ENCODE peak calls at places on chromosomes 11 and 22, in seven cellular contexts. E is body of pancreas, T is HL-60, D is SK-N-SH, R is psoas muscle, V is A549, L is astrocyte of the spinal cord. F is an unnamed sample.

GRCh38 chr11:111378773-111379499 is at the start of gene POU2AF1:
- DNase-seq in E (no peak), T (no peak), D (no peak), R (no peak), V (no peak), L (peak; percentile 34), F (no peak)

GRCh38 chr11:15793032-15793996 is 563.0 kb downstream of the SOX6 start:
- DNase-seq in E (no peak), T (no peak), D (no peak), R (no peak), V (no peak), L (peak; percentile 92), F (no peak)

GRCh38 chr11:68159665-68160064 is 38.5 kb upstream of the CHKA start:
- DNase-seq in E (no peak), T (no peak), D (no peak), R (no peak), V (no peak), L (no peak), F (no peak)

GRCh38 chr22:37121887-37122591 is 12.5 kb upstream of the TMPRSS6 start:
- DNase-seq in E (no peak), T (no peak), D (peak; percentile 48), R (no peak), V (peak; percentile 36), L (peak; percentile 6), F (no peak)

GRCh38 chr11:1352696-1353382 is 36.9 kb upstream of the BRSK2 start:
- DNase-seq in E (no peak), T (no peak), D (peak; percentile 27), R (no peak), V (no peak), L (no peak), F (no peak)

GRCh38 chr22:27927608-27928007 is 8.6 kb upstream of the PITPNB start:
- DNase-seq in E (no peak), T (no peak), D (no peak), R (no peak), V (no peak), L (no peak), F (no peak)

GRCh38 chr11:57458410-57459111 is 1.8 kb upstream of the RTN4RL2 start:
- DNase-seq in E (peak; percentile 60), T (no peak), D (peak; percentile 84), R (peak; percentile 55), V (peak; percentile 71), L (no peak), F (peak; percentile 33)

GRCh38 chr11:72072348-72072747 is 8.0 kb downstream of the NUMA1 start:
- DNase-seq in E (no peak), T (no peak), D (no peak), R (no peak), V (peak; percentile 17), L (peak; percentile 83), F (no peak)

GRCh38 chr22:17726561-17727243 is 47.6 kb downstream of the BID start:
- DNase-seq in E (no peak), T (peak; percentile 95), D (no peak), R (no peak), V (no peak), L (peak; percentile 34), F (no peak)

GRCh38 chr11:96044311-96044710 is 120.4 kb upstream of the MTMR2 start:
- DNase-seq in E (no peak), T (no peak), D (no peak), R (no peak), V (no peak), L (no peak), F (no peak)

GRCh38 chr11:35214792-35215193 is 75.8 kb downstream of the CD44 start:
- DNase-seq in E (no peak), T (no peak), D (no peak), R (no peak), V (peak; percentile 46), L (peak; percentile 99), F (no peak)

GRCh38 chr22:26565889-26566288 is 24.0 kb downstream of the TPST2 start:
- DNase-seq in E (no peak), T (no peak), D (no peak), R (no peak), V (no peak), L (no peak), F (no peak)
- H3K4me3 ChIP-seq in E (no peak overlapping the region), T (no peak overlapping the region), D (no peak overlapping the region), R (no peak overlapping the region), V (no peak overlapping the region), L (no peak overlapping the region), F (no peak overlapping the region)

GRCh38 chr22:47210686-47211085 is 448.2 kb downstream of the TBC1D22A start:
- DNase-seq in E (no peak), T (no peak), D (no peak), R (no peak), V (no peak), L (no peak), F (no peak)

GRCh38 chr22:47209547-47210023 is 447.1 kb downstream of the TBC1D22A start:
- DNase-seq in E (no peak), T (no peak), D (no peak), R (no peak), V (no peak), L (no peak), F (no peak)

GRCh38 chr22:47210112-47210657 is 447.7 kb downstream of the TBC1D22A start:
- DNase-seq in E (no peak), T (no peak), D (no peak), R (no peak), V (no peak), L (no peak), F (no peak)

GRCh38 chr22:47215851-47216250 is 453.4 kb downstream of the TBC1D22A start:
- DNase-seq in E (no peak), T (no peak), D (no peak), R (no peak), V (no peak), L (no peak), F (no peak)

GRCh38 chr22:47213571-47214230 is 451.3 kb downstream of the TBC1D22A start:
- DNase-seq in E (peak; percentile 14), T (peak; percentile 46), D (peak; percentile 67), R (no peak), V (peak; percentile 17), L (no peak), F (peak; percentile 56)
- TF ChIP-seq CTCF in E (peak; percentile 31), T (peak; percentile 80), D (peak; percentile 58), R (peak; percentile 35), V (peak; percentile 31), L (peak; percentile 64), F (peak; percentile 89)

DNA sequence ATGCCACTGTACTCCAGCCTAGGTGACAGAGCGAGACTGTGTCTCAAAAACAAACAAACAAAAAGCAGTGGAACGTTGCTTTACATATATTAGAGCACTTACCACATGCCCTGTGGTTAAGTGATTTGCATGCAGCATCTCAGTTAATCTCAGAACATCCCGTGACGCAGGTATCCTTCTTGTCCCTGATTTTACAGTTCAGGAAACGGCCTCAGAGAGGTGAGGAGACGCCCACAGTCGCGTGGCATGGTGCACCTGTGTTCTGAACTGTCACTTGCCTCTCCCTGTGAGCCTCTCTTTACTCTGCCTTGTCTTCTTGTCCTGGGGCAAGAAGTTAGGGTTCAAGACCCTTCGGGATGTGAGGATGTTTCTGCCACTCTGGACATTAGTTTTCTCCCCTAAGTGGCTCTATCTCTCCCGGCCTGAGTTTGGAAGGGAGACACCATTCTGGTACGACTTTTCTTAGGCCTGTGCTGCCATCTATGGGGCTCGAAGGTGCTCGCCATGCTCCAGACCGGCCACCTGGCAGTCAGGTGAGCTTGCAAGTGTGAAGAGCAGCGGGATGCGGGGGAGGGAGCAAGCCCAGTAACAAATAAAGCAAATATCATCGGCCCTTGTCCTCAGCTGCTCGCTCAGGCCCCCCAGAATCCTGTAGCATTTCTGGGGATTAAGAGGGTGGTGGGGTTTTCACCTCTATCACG is 25.6 kb downstream of the YWHAH start:
- DNase-seq in E (peak; percentile 87), T (peak; percentile 60), D (peak; percentile 77), R (peak; percentile 42), V (peak; percentile 76), L (peak; percentile 62), F (peak; percentile 62)
- H3K4me3 ChIP-seq in E (no peak overlapping the region), T (peak overlapping the region; percentile 38), D (peak overlapping the region; percentile 53), R (peak overlapping the region; percentile 67), V (peak overlapping the region; percentile 68), L (peak overlapping the region; percentile 43), F (peak overlapping the region; percentile 67)

GRCh38 chr11:44356351-44356750 is 46.4 kb upstream of the ALX4 start:
- DNase-seq in E (no peak), T (no peak), D (peak; percentile 54), R (no peak), V (no peak), L (no peak), F (peak; percentile 7)
- TF ChIP-seq CTCF in E (no peak), T (no peak), D (no peak), R (no peak), V (no peak), L (no peak), F (no peak)

GRCh38 chr11:47253660-47254059 is 4.1 kb upstream of the NR1H3 start:
- DNase-seq in E (no peak), T (no peak), D (no peak), R (no peak), V (no peak), L (no peak), F (no peak)

GRCh38 chr11:47257178-47257517 is 648 bp upstream of the NR1H3 start:
- DNase-seq in E (no peak), T (no peak), D (no peak), R (no peak), V (no peak), L (no peak), F (no peak)

GRCh38 chr11:47256374-47256773 is 1.4 kb upstream of the NR1H3 start:
- DNase-seq in E (no peak), T (no peak), D (no peak), R (no peak), V (no peak), L (no peak), F (no peak)

GRCh38 chr11:47251751-47252150 is 3.1 kb upstream of the ACP2 start:
- DNase-seq in E (no peak), T (no peak), D (no peak), R (no peak), V (no peak), L (no peak), F (no peak)

DNA sequence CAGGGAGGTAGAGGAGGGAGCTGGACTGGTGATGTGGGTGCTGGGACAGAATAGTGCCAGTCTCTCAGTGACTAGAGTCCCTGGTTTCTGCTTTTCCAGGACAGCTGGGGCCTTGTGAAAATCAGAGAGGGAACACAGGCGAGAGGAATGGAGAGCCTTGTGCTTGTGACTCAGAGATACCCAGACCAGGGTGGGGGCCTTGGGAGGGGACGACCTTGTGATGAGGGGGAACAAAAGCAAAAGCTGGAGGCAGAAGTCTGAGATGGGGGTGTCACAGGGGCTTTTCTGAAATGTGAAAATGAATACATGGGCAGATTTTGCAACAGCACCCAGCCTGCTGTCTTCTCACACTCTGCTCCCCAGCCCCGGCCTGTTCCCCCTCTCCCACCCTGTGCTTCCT is 3.4 kb upstream of the NR1H3 start:
- DNase-seq in E (no peak), T (peak; percentile 17), D (no peak), R (peak; percentile 23), V (no peak), L (no peak), F (no peak)
- H3K4me3 ChIP-seq in E (no peak overlapping the region), T (no peak overlapping the region), D (no peak overlapping the region), R (no peak overlapping the region), V (no peak overlapping the region), L (no peak overlapping the region), F (no peak overlapping the region)

GRCh38 chr11:121449626-121450025 is 2.5 kb upstream of the SORL1 start:
- DNase-seq in E (no peak), T (no peak), D (no peak), R (no peak), V (no peak), L (no peak), F (no peak)
- TF ChIP-seq CTCF in E (no peak), T (no peak), D (no peak), R (no peak), V (no peak), L (no peak), F (no peak)

GRCh38 chr11:93767018-93767417 is 17.1 kb upstream of the MED17 start:
- DNase-seq in E (no peak), T (no peak), D (no peak), R (no peak), V (no peak), L (no peak), F (no peak)
- H3K4me3 ChIP-seq in E (no peak overlapping the region), T (no peak overlapping the region), D (no peak overlapping the region), R (no peak overlapping the region), V (no peak overlapping the region), L (no peak overlapping the region), F (no peak overlapping the region)

F was measured in BE2C.